ENCODE peak calls at places on chromosome 15, in four cellular contexts. K, I, R and Q are unnamed samples.

GRCh38 chr15:49406352-49407118 is 16.5 kb upstream of the FGF7 start:
- DNase-seq in K (no peak), I (no peak), R (no peak), Q (no peak)

GRCh38 chr15:90957105-90957790 is 2.6 kb downstream of the RCCD1 start:
- DNase-seq in K (no peak), I (no peak), R (no peak), Q (peak)

GRCh38 chr15:96585634-96586386 is 255.3 kb downstream of the NR2F2 start:
- DNase-seq in K (no peak), I (peak), R (peak), Q (no peak)

GRCh38 chr15:101113114-101114005 is 138.5 kb downstream of the CHSY1 start:
- DNase-seq in K (no peak), I (no peak), R (no peak), Q (no peak)

GRCh38 chr15:93476491-93477176 is 387.6 kb upstream of the RGMA start:
- DNase-seq in K (no peak), I (no peak), R (no peak), Q (no peak)

GRCh38 chr15:53197426-53197839 is 407.3 kb upstream of the ONECUT1 start:
- DNase-seq in K (no peak), I (peak), R (peak), Q (peak)

GRCh38 chr15:74312445-74313007 is 54.9 kb downstream of the CYP11A1 start:
- DNase-seq in K (no peak), I (peak), R (no peak), Q (no peak)

GRCh38 chr15:33547876-33548275 is 237.1 kb downstream of the RYR3 start:
- DNase-seq in K (no peak), I (no peak), R (peak), Q (no peak)

GRCh38 chr15:50996641-50997040 is 88.2 kb downstream of the AP4E1 start:
- DNase-seq in K (no peak), I (no peak), R (no peak), Q (no peak)

GRCh38 chr15:86690566-86690965 is 610.9 kb downstream of the AGBL1 start:
- DNase-seq in K (no peak), I (no peak), R (no peak), Q (no peak)

GRCh38 chr15:89335289-89336041 is 841 bp upstream of the POLG start:
- DNase-seq in K (no peak), I (peak), R (no peak), Q (no peak)

GRCh38 chr15:85582719-85583089 is 202.3 kb downstream of the AKAP13 start:
- DNase-seq in K (peak), I (peak), R (no peak), Q (peak)

GRCh38 chr15:89898628-89899302 is 5.0 kb upstream of the AP3S2 start:
- DNase-seq in K (no peak), I (peak), R (peak), Q (peak)

GRCh38 chr15:33729648-33730047 is 238.6 kb upstream of the CHRM5 start:
- DNase-seq in K (no peak), I (peak), R (peak), Q (no peak)

GRCh38 chr15:70469651-70470555 is 293.5 kb downstream of the UACA start:
- DNase-seq in K (no peak), I (peak), R (no peak), Q (no peak)

GRCh38 chr15:56098230-56098899 is 105.0 kb upstream of the NEDD4 start:
- DNase-seq in K (no peak), I (peak), R (peak), Q (no peak)

GRCh38 chr15:96268421-96269204 is 61.9 kb upstream of the NR2F2 start:
- DNase-seq in K (no peak), I (no peak), R (peak), Q (no peak)

GRCh38 chr15:99476413-99477222 is 89.2 kb upstream of the MEF2A start:
- DNase-seq in K (no peak), I (no peak), R (peak), Q (peak)

GRCh38 chr15:93359037-93359779 is 270.2 kb upstream of the RGMA start:
- DNase-seq in K (no peak), I (no peak), R (no peak), Q (no peak)

GRCh38 chr15:50166216-50166615 is 15.8 kb upstream of the SLC27A2 start:
- DNase-seq in K (no peak), I (no peak), R (peak), Q (no peak)

GRCh38 chr15:42108189-42108588 is 13.8 kb upstream of the PLA2G4D start:
- DNase-seq in K (no peak), I (no peak), R (no peak), Q (no peak)

GRCh38 chr15:81296673-81297072 is 27.3 kb downstream of the STARD5 start:
- DNase-seq in K (peak), I (no peak), R (peak), Q (peak)

GRCh38 chr15:34802803-34803395 is 7.5 kb upstream of the ACTC1 start:
- DNase-seq in K (no peak), I (peak), R (no peak), Q (no peak)

GRCh38 chr15:39908186-39908585 is 11.9 kb downstream of the GPR176 start:
- DNase-seq in K (no peak), I (peak), R (peak), Q (no peak)

GRCh38 chr15:78104566-78105500 is 12.5 kb downstream of the SH2D7 start:
- DNase-seq in K (no peak), I (no peak), R (no peak), Q (no peak)

GRCh38 chr15:97761124-97761523 is 199.4 kb upstream of the ARRDC4 start:
- DNase-seq in K (no peak), I (no peak), R (no peak), Q (no peak)

GRCh38 chr15:44726568-44727461 is 9.5 kb upstream of the TRIM69 start:
- DNase-seq in K (peak), I (no peak), R (peak), Q (peak)

GRCh38 chr15:100783296-100783695 is 96.3 kb upstream of the ALDH1A3 start:
- DNase-seq in K (no peak), I (no peak), R (no peak), Q (no peak)

GRCh38 chr15:96409231-96410138 is 79.0 kb downstream of the NR2F2 start:
- DNase-seq in K (no peak), I (peak), R (no peak), Q (no peak)

GRCh38 chr15:88810449-88810848 is 7.2 kb downstream of the ACAN start:
- DNase-seq in K (no peak), I (no peak), R (peak), Q (no peak)

GRCh38 chr15:97030251-97030650 is 699.8 kb downstream of the NR2F2 start:
- DNase-seq in K (no peak), I (no peak), R (no peak), Q (no peak)

GRCh38 chr15:36447373-36447772 is 132.1 kb upstream of the CDIN1 start:
- DNase-seq in K (no peak), I (no peak), R (no peak), Q (no peak)

GRCh38 chr15:34693053-34693744 is 61.6 kb downstream of the GJD2 start:
- DNase-seq in K (no peak), I (no peak), R (no peak), Q (no peak)

GRCh38 chr15:38411902-38412301 is 42.0 kb upstream of the FAM98B start:
- DNase-seq in K (no peak), I (no peak), R (no peak), Q (no peak)

GRCh38 chr15:35279811-35280210 is 194.7 kb upstream of the NANOGP8 start:
- DNase-seq in K (no peak), I (no peak), R (no peak), Q (no peak)

GRCh38 chr15:39592500-39592899 is 11.6 kb downstream of the THBS1 start:
- DNase-seq in K (no peak), I (no peak), R (no peak), Q (no peak)

GRCh38 chr15:40815042-40815678 is 7.9 kb upstream of the DNAJC17 start:
- DNase-seq in K (no peak), I (no peak), R (no peak), Q (no peak)

GRCh38 chr15:75197062-75197630 is 4.5 kb upstream of the C15orf39 start:
- DNase-seq in K (no peak), I (no peak), R (no peak), Q (no peak)

GRCh38 chr15:70245932-70246622 is 148.4 kb upstream of the TLE3 start:
- DNase-seq in K (no peak), I (no peak), R (peak), Q (no peak)